ENCODE peak calls at places on chromosomes 12 and 14, in six cellular contexts. One of them, this sample, is unnamed.

GRCh38 chr12:26028953-26029740 is 70.7 kb downstream of the RASSF8 start:
- DNase-seq in RWPE1: peak; percentile 32
- DNase-seq in activated naive CD4-positive, alpha-beta T cell: no peak
- DNase-seq in AG20443: peak; percentile 49
- DNase-seq in left ventricle myocardium superior: no peak
- DNase-seq in GM06990: no peak
- DNase-seq in this sample: peak; percentile 25

GRCh38 chr12:28998662-28999120 is 150.4 kb upstream of the FAR2 start:
- DNase-seq in AG20443: peak; percentile 54
- DNase-seq in RWPE1: peak; percentile 34
- DNase-seq in activated naive CD4-positive, alpha-beta T cell: no peak
- DNase-seq in GM06990: no peak
- DNase-seq in left ventricle myocardium superior: no peak
- DNase-seq in this sample: peak; percentile 56

GRCh38 chr12:92259291-92259690 is 113.6 kb upstream of the BTG1 start:
- DNase-seq in RWPE1: no peak
- DNase-seq in activated naive CD4-positive, alpha-beta T cell: no peak
- DNase-seq in GM06990: no peak
- DNase-seq in left ventricle myocardium superior: no peak
- DNase-seq in AG20443: no peak
- DNase-seq in this sample: no peak

GRCh38 chr12:102504871-102505270 is 24.5 kb upstream of the IGF1 start:
- DNase-seq in activated naive CD4-positive, alpha-beta T cell: no peak
- DNase-seq in RWPE1: no peak
- DNase-seq in GM06990: no peak
- DNase-seq in AG20443: no peak
- DNase-seq in left ventricle myocardium superior: no peak
- DNase-seq in this sample: no peak

GRCh38 chr12:43285248-43285647 is 266.8 kb downstream of the ADAMTS20 start:
- DNase-seq in AG20443: peak; percentile 72
- DNase-seq in left ventricle myocardium superior: no peak
- DNase-seq in activated naive CD4-positive, alpha-beta T cell: no peak
- DNase-seq in RWPE1: peak; percentile 30
- DNase-seq in GM06990: peak; percentile 10
- DNase-seq in this sample: peak; percentile 95

GRCh38 chr14:83940253-83940652 is 1589.7 kb upstream of the FLRT2 start:
- DNase-seq in AG20443: no peak
- DNase-seq in left ventricle myocardium superior: no peak
- DNase-seq in activated naive CD4-positive, alpha-beta T cell: no peak
- DNase-seq in RWPE1: no peak
- DNase-seq in GM06990: no peak
- DNase-seq in this sample: no peak

GRCh38 chr14:36591482-36591881 is 9.1 kb upstream of the NKX2-8 start:
- DNase-seq in activated naive CD4-positive, alpha-beta T cell: no peak
- DNase-seq in AG20443: no peak
- DNase-seq in RWPE1: no peak
- DNase-seq in left ventricle myocardium superior: no peak
- DNase-seq in GM06990: no peak
- DNase-seq in this sample: no peak

GRCh38 chr14:37116933-37117844 is 55.2 kb downstream of the SLC25A21 start:
- DNase-seq in GM06990: no peak
- DNase-seq in left ventricle myocardium superior: no peak
- DNase-seq in activated naive CD4-positive, alpha-beta T cell: no peak
- DNase-seq in RWPE1: peak; percentile 71
- DNase-seq in AG20443: peak; percentile 50
- DNase-seq in this sample: peak; percentile 68

GRCh38 chr14:67602995-67603545 is 3.0 kb upstream of the PIGH start:
- DNase-seq in GM06990: peak; percentile 41
- DNase-seq in RWPE1: no peak
- DNase-seq in activated naive CD4-positive, alpha-beta T cell: no peak
- DNase-seq in AG20443: no peak
- DNase-seq in left ventricle myocardium superior: no peak
- DNase-seq in this sample: peak; percentile 33

GRCh38 chr12:96400631-96401060 is 407 bp upstream of the CDK17 start:
- DNase-seq in activated naive CD4-positive, alpha-beta T cell: no peak
- DNase-seq in left ventricle myocardium superior: no peak
- DNase-seq in GM06990: no peak
- DNase-seq in RWPE1: no peak
- DNase-seq in AG20443: peak; percentile 14
- DNase-seq in this sample: peak; percentile 45

GRCh38 chr12:57740656-57741412 is 2.3 kb upstream of the AGAP2 start:
- DNase-seq in AG20443: no peak
- DNase-seq in RWPE1: no peak
- DNase-seq in activated naive CD4-positive, alpha-beta T cell: peak; percentile 66
- DNase-seq in GM06990: peak; percentile 72
- DNase-seq in left ventricle myocardium superior: no peak
- DNase-seq in this sample: no peak

GRCh38 chr12:102540856-102541385 is 60.6 kb upstream of the IGF1 start:
- DNase-seq in RWPE1: no peak
- DNase-seq in activated naive CD4-positive, alpha-beta T cell: no peak
- DNase-seq in GM06990: no peak
- DNase-seq in AG20443: no peak
- DNase-seq in left ventricle myocardium superior: no peak
- DNase-seq in this sample: no peak

GRCh38 chr12:94459773-94460593 is at the start of gene CEP83:
- DNase-seq in GM06990: peak; percentile 96
- DNase-seq in activated naive CD4-positive, alpha-beta T cell: peak; percentile 94
- DNase-seq in RWPE1: peak; percentile 91
- DNase-seq in left ventricle myocardium superior: peak; percentile 99
- DNase-seq in AG20443: peak; percentile 98
- DNase-seq in this sample: peak; percentile 93

GRCh38 chr12:57200497-57200896 is 16.1 kb upstream of the NXPH4 start:
- DNase-seq in GM06990: no peak
- DNase-seq in activated naive CD4-positive, alpha-beta T cell: no peak
- DNase-seq in AG20443: no peak
- DNase-seq in left ventricle myocardium superior: no peak
- DNase-seq in RWPE1: no peak
- DNase-seq in this sample: no peak

GRCh38 chr14:89236846-89237245 is 180.2 kb downstream of the FOXN3 start:
- DNase-seq in activated naive CD4-positive, alpha-beta T cell: no peak
- DNase-seq in RWPE1: no peak
- DNase-seq in AG20443: no peak
- DNase-seq in left ventricle myocardium superior: no peak
- DNase-seq in GM06990: no peak
- DNase-seq in this sample: no peak

GRCh38 chr12:116138380-116138779 is 139.1 kb downstream of the MED13L start:
- DNase-seq in left ventricle myocardium superior: no peak
- DNase-seq in RWPE1: no peak
- DNase-seq in GM06990: no peak
- DNase-seq in AG20443: no peak
- DNase-seq in activated naive CD4-positive, alpha-beta T cell: no peak
- DNase-seq in this sample: no peak

GRCh38 chr12:78584695-78585094 is 279.9 kb upstream of the SYT1 start:
- DNase-seq in AG20443: no peak
- DNase-seq in activated naive CD4-positive, alpha-beta T cell: no peak
- DNase-seq in left ventricle myocardium superior: no peak
- DNase-seq in GM06990: no peak
- DNase-seq in RWPE1: no peak
- DNase-seq in this sample: peak; percentile 19

GRCh38 chr12:64256166-64256800 is 34.2 kb upstream of the KICS2 start:
- DNase-seq in AG20443: peak; percentile 35
- DNase-seq in GM06990: no peak
- DNase-seq in activated naive CD4-positive, alpha-beta T cell: no peak
- DNase-seq in left ventricle myocardium superior: no peak
- DNase-seq in RWPE1: peak; percentile 46
- DNase-seq in this sample: peak; percentile 32

GRCh38 chr14:29536886-29537511 is 390.6 kb downstream of the PRKD1 start:
- DNase-seq in AG20443: peak; percentile 17
- DNase-seq in activated naive CD4-positive, alpha-beta T cell: no peak
- DNase-seq in RWPE1: peak; percentile 2
- DNase-seq in GM06990: no peak
- DNase-seq in left ventricle myocardium superior: no peak
- DNase-seq in this sample: no peak

GRCh38 chr12:2076728-2077127 is 23.9 kb downstream of the CACNA1C start:
- DNase-seq in RWPE1: no peak
- DNase-seq in GM06990: no peak
- DNase-seq in AG20443: no peak
- DNase-seq in left ventricle myocardium superior: no peak
- DNase-seq in activated naive CD4-positive, alpha-beta T cell: no peak
- DNase-seq in this sample: no peak

GRCh38 chr12:132146772-132147422 is 2.6 kb downstream of the NOC4L start:
- DNase-seq in left ventricle myocardium superior: peak; percentile 25
- DNase-seq in activated naive CD4-positive, alpha-beta T cell: no peak
- DNase-seq in RWPE1: no peak
- DNase-seq in AG20443: no peak
- DNase-seq in GM06990: no peak
- DNase-seq in this sample: no peak

GRCh38 chr14:101473045-101473729 is 88.1 kb upstream of the DIO3 start:
- DNase-seq in left ventricle myocardium superior: no peak
- DNase-seq in activated naive CD4-positive, alpha-beta T cell: no peak
- DNase-seq in AG20443: no peak
- DNase-seq in RWPE1: no peak
- DNase-seq in GM06990: no peak
- DNase-seq in this sample: no peak

GRCh38 chr12:120571299-120571698 is 9.9 kb downstream of the POP5 start:
- DNase-seq in left ventricle myocardium superior: no peak
- DNase-seq in AG20443: no peak
- DNase-seq in RWPE1: no peak
- DNase-seq in activated naive CD4-positive, alpha-beta T cell: no peak
- DNase-seq in GM06990: no peak
- DNase-seq in this sample: no peak

GRCh38 chr12:68148261-68148951 is 11.1 kb downstream of the IFNG start:
- DNase-seq in left ventricle myocardium superior: no peak
- DNase-seq in RWPE1: no peak
- DNase-seq in AG20443: no peak
- DNase-seq in activated naive CD4-positive, alpha-beta T cell: no peak
- DNase-seq in GM06990: no peak
- DNase-seq in this sample: no peak

GRCh38 chr12:86264451-86265328 is 8.5 kb upstream of the MGAT4C start:
- DNase-seq in left ventricle myocardium superior: peak; percentile 32
- DNase-seq in AG20443: no peak
- DNase-seq in activated naive CD4-positive, alpha-beta T cell: no peak
- DNase-seq in RWPE1: no peak
- DNase-seq in GM06990: no peak
- DNase-seq in this sample: peak; percentile 58

GRCh38 chr14:23370221-23370620 is 2.4 kb upstream of the IL25 start:
- DNase-seq in left ventricle myocardium superior: no peak
- DNase-seq in activated naive CD4-positive, alpha-beta T cell: no peak
- DNase-seq in GM06990: no peak
- DNase-seq in AG20443: no peak
- DNase-seq in RWPE1: no peak
- DNase-seq in this sample: no peak

GRCh38 chr12:47206450-47206830 is 126.7 kb upstream of the AMIGO2 start:
- DNase-seq in activated naive CD4-positive, alpha-beta T cell: no peak
- DNase-seq in left ventricle myocardium superior: no peak
- DNase-seq in GM06990: no peak
- DNase-seq in AG20443: no peak
- DNase-seq in RWPE1: no peak
- DNase-seq in this sample: no peak

GRCh38 chr14:101001311-101002069 is 98.0 kb upstream of the RTL1 start:
- DNase-seq in GM06990: no peak
- DNase-seq in AG20443: peak; percentile 33
- DNase-seq in left ventricle myocardium superior: no peak
- DNase-seq in RWPE1: peak; percentile 78
- DNase-seq in activated naive CD4-positive, alpha-beta T cell: no peak
- DNase-seq in this sample: peak; percentile 81

GRCh38 chr14:26960049-26960688 is 362.3 kb upstream of the NOVA1 start:
- DNase-seq in left ventricle myocardium superior: no peak
- DNase-seq in GM06990: no peak
- DNase-seq in activated naive CD4-positive, alpha-beta T cell: no peak
- DNase-seq in AG20443: no peak
- DNase-seq in RWPE1: no peak
- DNase-seq in this sample: no peak

GRCh38 chr12:724194-724855 is 28.1 kb upstream of the WNK1 start:
- DNase-seq in activated naive CD4-positive, alpha-beta T cell: no peak
- DNase-seq in RWPE1: peak; percentile 43
- DNase-seq in AG20443: no peak
- DNase-seq in left ventricle myocardium superior: no peak
- DNase-seq in GM06990: no peak
- DNase-seq in this sample: peak; percentile 55

GRCh38 chr12:80551897-80552296 is 107.9 kb downstream of the PTPRQ start:
- DNase-seq in GM06990: no peak
- DNase-seq in RWPE1: peak; percentile 74
- DNase-seq in left ventricle myocardium superior: no peak
- DNase-seq in activated naive CD4-positive, alpha-beta T cell: no peak
- DNase-seq in AG20443: peak; percentile 60
- DNase-seq in this sample: peak; percentile 89

GRCh38 chr12:131850856-131851559 is 22.8 kb downstream of the MMP17 start:
- DNase-seq in activated naive CD4-positive, alpha-beta T cell: no peak
- DNase-seq in AG20443: no peak
- DNase-seq in left ventricle myocardium superior: no peak
- DNase-seq in GM06990: peak; percentile 26
- DNase-seq in RWPE1: no peak
- DNase-seq in this sample: no peak

GRCh38 chr12:118185602-118186397 is 49.9 kb downstream of the PEBP1 start:
- DNase-seq in GM06990: no peak
- DNase-seq in left ventricle myocardium superior: no peak
- DNase-seq in RWPE1: no peak
- DNase-seq in activated naive CD4-positive, alpha-beta T cell: no peak
- DNase-seq in AG20443: no peak
- DNase-seq in this sample: peak; percentile 57

GRCh38 chr14:74244115-74244514 is 4.9 kb downstream of the VSX2 start:
- DNase-seq in left ventricle myocardium superior: no peak
- DNase-seq in AG20443: no peak
- DNase-seq in GM06990: no peak
- DNase-seq in RWPE1: no peak
- DNase-seq in activated naive CD4-positive, alpha-beta T cell: no peak
- DNase-seq in this sample: no peak

GRCh38 chr12:30908389-30909087 is 18.0 kb upstream of the TSPAN11 start:
- DNase-seq in AG20443: peak; percentile 58
- DNase-seq in activated naive CD4-positive, alpha-beta T cell: no peak
- DNase-seq in RWPE1: no peak
- DNase-seq in GM06990: no peak
- DNase-seq in left ventricle myocardium superior: no peak
- DNase-seq in this sample: no peak

GRCh38 chr14:25042362-25043299 is 7.3 kb downstream of the STXBP6 start:
- DNase-seq in RWPE1: no peak
- DNase-seq in left ventricle myocardium superior: no peak
- DNase-seq in AG20443: peak; percentile 49
- DNase-seq in GM06990: no peak
- DNase-seq in activated naive CD4-positive, alpha-beta T cell: no peak
- DNase-seq in this sample: no peak

GRCh38 chr14:54000341-54000811 is 43.8 kb upstream of the BMP4 start:
- DNase-seq in left ventricle myocardium superior: no peak
- DNase-seq in RWPE1: no peak
- DNase-seq in activated naive CD4-positive, alpha-beta T cell: no peak
- DNase-seq in AG20443: peak; percentile 35
- DNase-seq in GM06990: no peak
- DNase-seq in this sample: peak; percentile 25

GRCh38 chr14:56271988-56272387 is 153.8 kb downstream of the PELI2 start:
- DNase-seq in RWPE1: peak; percentile 13
- DNase-seq in AG20443: peak; percentile 71
- DNase-seq in left ventricle myocardium superior: no peak
- DNase-seq in activated naive CD4-positive, alpha-beta T cell: no peak
- DNase-seq in GM06990: no peak
- DNase-seq in this sample: no peak

This sample was measured in mammary epithelial cell.